ENCODE peak calls at places on chromosomes 5 and 9, in eight cellular contexts. One of them, this sample, is unnamed.

GRCh38 chr5:180126716-180127681 is 55.4 kb upstream of the RNF130 start:
- DNase-seq in endodermal cell: peak; percentile 80
- DNase-seq in adrenal gland: no peak
- DNase-seq in A549: peak; percentile 66
- DNase-seq in HCT116: no peak
- DNase-seq in upper lobe of left lung: no peak
- DNase-seq in brain microvascular endothelial cell: no peak
- DNase-seq in heart right ventricle: no peak
- DNase-seq in this sample: peak; percentile 68

GRCh38 chr9:91029621-91030361 is 228.2 kb downstream of the SYK start:
- DNase-seq in brain microvascular endothelial cell: peak; percentile 15
- DNase-seq in HCT116: no peak
- DNase-seq in A549: no peak
- DNase-seq in heart right ventricle: no peak
- DNase-seq in adrenal gland: no peak
- DNase-seq in upper lobe of left lung: no peak
- DNase-seq in endodermal cell: no peak
- DNase-seq in this sample: no peak

GRCh38 chr9:113901196-113901818 is 25.2 kb downstream of the ZNF618 start:
- DNase-seq in endodermal cell: no peak
- DNase-seq in A549: no peak
- DNase-seq in adrenal gland: peak; percentile 32
- DNase-seq in heart right ventricle: no peak
- DNase-seq in upper lobe of left lung: no peak
- DNase-seq in brain microvascular endothelial cell: no peak
- DNase-seq in HCT116: no peak
- DNase-seq in this sample: no peak

GRCh38 chr9:90142580-90142979 is 500.0 kb downstream of the DIRAS2 start:
- DNase-seq in upper lobe of left lung: peak; percentile 42
- DNase-seq in A549: no peak
- DNase-seq in brain microvascular endothelial cell: peak; percentile 51
- DNase-seq in heart right ventricle: peak; percentile 25
- DNase-seq in endodermal cell: peak; percentile 78
- DNase-seq in HCT116: peak; percentile 21
- DNase-seq in adrenal gland: no peak
- DNase-seq in this sample: no peak

GRCh38 chr5:147822686-147823491 is 8.6 kb downstream of the SPINK1 start:
- DNase-seq in A549: peak; percentile 18
- DNase-seq in HCT116: peak; percentile 60
- DNase-seq in adrenal gland: peak; percentile 43
- DNase-seq in heart right ventricle: peak; percentile 26
- DNase-seq in endodermal cell: peak; percentile 71
- DNase-seq in upper lobe of left lung: peak; percentile 61
- DNase-seq in brain microvascular endothelial cell: peak; percentile 57
- DNase-seq in this sample: no peak

GRCh38 chr9:110877376-110877775 is 160.9 kb downstream of the LPAR1 start:
- DNase-seq in heart right ventricle: no peak
- DNase-seq in upper lobe of left lung: no peak
- DNase-seq in brain microvascular endothelial cell: no peak
- DNase-seq in adrenal gland: no peak
- DNase-seq in endodermal cell: no peak
- DNase-seq in A549: no peak
- DNase-seq in HCT116: no peak
- DNase-seq in this sample: no peak

GRCh38 chr9:136828474-136829140 is 13.7 kb upstream of the AJM1 start:
- DNase-seq in endodermal cell: no peak
- DNase-seq in brain microvascular endothelial cell: no peak
- DNase-seq in adrenal gland: no peak
- DNase-seq in upper lobe of left lung: no peak
- DNase-seq in A549: no peak
- DNase-seq in HCT116: no peak
- DNase-seq in heart right ventricle: no peak
- DNase-seq in this sample: no peak

GRCh38 chr5:19496056-19496455 is 491.9 kb downstream of the CDH18 start:
- DNase-seq in endodermal cell: no peak
- DNase-seq in A549: no peak
- DNase-seq in brain microvascular endothelial cell: no peak
- DNase-seq in adrenal gland: no peak
- DNase-seq in HCT116: no peak
- DNase-seq in heart right ventricle: no peak
- DNase-seq in upper lobe of left lung: no peak
- DNase-seq in this sample: no peak

GRCh38 chr5:168356592-168356991 is 65.1 kb downstream of the WWC1 start:
- DNase-seq in heart right ventricle: no peak
- DNase-seq in A549: no peak
- DNase-seq in upper lobe of left lung: no peak
- DNase-seq in HCT116: no peak
- DNase-seq in endodermal cell: peak; percentile 44
- DNase-seq in brain microvascular endothelial cell: no peak
- DNase-seq in adrenal gland: no peak
- DNase-seq in this sample: no peak

GRCh38 chr5:160159991-160160826 is 41.0 kb upstream of the PWWP2A start:
- DNase-seq in heart right ventricle: no peak
- DNase-seq in endodermal cell: peak; percentile 91
- DNase-seq in HCT116: no peak
- DNase-seq in adrenal gland: no peak
- DNase-seq in A549: no peak
- DNase-seq in upper lobe of left lung: no peak
- DNase-seq in brain microvascular endothelial cell: no peak
- DNase-seq in this sample: no peak

GRCh38 chr9:131677445-131678180 is 62.3 kb downstream of the RAPGEF1 start:
- DNase-seq in HCT116: no peak
- DNase-seq in heart right ventricle: no peak
- DNase-seq in endodermal cell: no peak
- DNase-seq in brain microvascular endothelial cell: peak; percentile 35
- DNase-seq in adrenal gland: no peak
- DNase-seq in A549: no peak
- DNase-seq in upper lobe of left lung: no peak
- DNase-seq in this sample: no peak

GRCh38 chr9:78654324-78654723 is 357.4 kb downstream of the PSAT1 start:
- DNase-seq in HCT116: no peak
- DNase-seq in heart right ventricle: no peak
- DNase-seq in A549: no peak
- DNase-seq in brain microvascular endothelial cell: no peak
- DNase-seq in upper lobe of left lung: no peak
- DNase-seq in endodermal cell: no peak
- DNase-seq in adrenal gland: no peak
- DNase-seq in this sample: no peak

GRCh38 chr5:60584304-60584703 is 115.7 kb downstream of the DEPDC1B start:
- DNase-seq in HCT116: no peak
- DNase-seq in brain microvascular endothelial cell: no peak
- DNase-seq in heart right ventricle: no peak
- DNase-seq in upper lobe of left lung: no peak
- DNase-seq in endodermal cell: no peak
- DNase-seq in A549: no peak
- DNase-seq in adrenal gland: no peak
- DNase-seq in this sample: no peak

GRCh38 chr5:32713396-32714381 is 2.6 kb downstream of the NPR3 start:
- DNase-seq in heart right ventricle: no peak
- DNase-seq in A549: no peak
- DNase-seq in brain microvascular endothelial cell: no peak
- DNase-seq in upper lobe of left lung: peak; percentile 25
- DNase-seq in HCT116: no peak
- DNase-seq in adrenal gland: no peak
- DNase-seq in endodermal cell: peak; percentile 89
- DNase-seq in this sample: peak; percentile 79

GRCh38 chr5:39584921-39585320 is 160.1 kb upstream of the DAB2 start:
- DNase-seq in endodermal cell: no peak
- DNase-seq in heart right ventricle: no peak
- DNase-seq in A549: no peak
- DNase-seq in brain microvascular endothelial cell: peak; percentile 49
- DNase-seq in HCT116: no peak
- DNase-seq in upper lobe of left lung: no peak
- DNase-seq in adrenal gland: no peak
- DNase-seq in this sample: no peak

GRCh38 chr5:39579750-39580149 is 155.0 kb upstream of the DAB2 start:
- DNase-seq in adrenal gland: no peak
- DNase-seq in HCT116: no peak
- DNase-seq in endodermal cell: no peak
- DNase-seq in brain microvascular endothelial cell: no peak
- DNase-seq in heart right ventricle: no peak
- DNase-seq in A549: no peak
- DNase-seq in upper lobe of left lung: no peak
- DNase-seq in this sample: no peak

GRCh38 chr5:39580702-39581498 is 156.1 kb upstream of the DAB2 start:
- DNase-seq in brain microvascular endothelial cell: peak; percentile 10
- DNase-seq in endodermal cell: no peak
- DNase-seq in HCT116: no peak
- DNase-seq in adrenal gland: no peak
- DNase-seq in A549: no peak
- DNase-seq in upper lobe of left lung: no peak
- DNase-seq in heart right ventricle: no peak
- DNase-seq in this sample: no peak

GRCh38 chr5:39578887-39579497 is 154.2 kb upstream of the DAB2 start:
- DNase-seq in endodermal cell: no peak
- DNase-seq in brain microvascular endothelial cell: no peak
- DNase-seq in A549: no peak
- DNase-seq in heart right ventricle: no peak
- DNase-seq in upper lobe of left lung: no peak
- DNase-seq in adrenal gland: no peak
- DNase-seq in HCT116: peak; percentile 18
- DNase-seq in this sample: no peak
- TF ChIP-seq CTCF in endodermal cell: peak; percentile 79
- TF ChIP-seq CTCF in brain microvascular endothelial cell: no peak
- TF ChIP-seq CTCF in A549: peak; percentile 70
- TF ChIP-seq CTCF in heart right ventricle: peak; percentile 60
- TF ChIP-seq CTCF in upper lobe of left lung: peak; percentile 54
- TF ChIP-seq CTCF in adrenal gland: peak; percentile 57
- TF ChIP-seq CTCF in HCT116: peak; percentile 16
- TF ChIP-seq CTCF in this sample: peak; percentile 89

DNA sequence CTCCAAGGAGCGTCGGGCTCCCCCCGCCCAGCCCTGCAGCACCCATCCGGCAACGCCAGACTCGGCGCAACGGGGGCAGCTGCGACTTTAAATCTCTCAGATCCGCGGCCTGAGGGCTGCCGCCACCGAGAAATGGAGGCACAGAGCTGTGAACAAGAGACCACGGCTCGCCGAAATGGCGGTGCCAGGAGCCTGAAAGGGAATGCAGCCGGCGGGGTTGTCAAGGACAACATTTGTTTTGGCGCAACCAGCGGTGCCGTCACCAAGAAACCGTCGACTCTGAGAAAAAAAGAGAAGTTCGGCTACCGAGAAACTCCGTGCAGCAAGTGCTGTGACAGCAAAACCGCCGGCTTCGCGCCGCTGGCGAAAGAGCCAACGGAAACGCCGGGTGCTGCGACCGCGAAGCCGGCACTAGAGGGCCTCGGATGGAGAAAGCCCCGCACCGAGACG is 2.1 kb upstream of the ANXA2R start:
- DNase-seq in A549: peak; percentile 35
- DNase-seq in brain microvascular endothelial cell: peak; percentile 66
- DNase-seq in endodermal cell: peak; percentile 88
- DNase-seq in upper lobe of left lung: peak; percentile 79
- DNase-seq in adrenal gland: peak; percentile 81
- DNase-seq in HCT116: peak; percentile 43
- DNase-seq in heart right ventricle: peak; percentile 74
- DNase-seq in this sample: no peak
- TF ChIP-seq CTCF in A549: peak; percentile 22
- TF ChIP-seq CTCF in brain microvascular endothelial cell: peak; percentile 46
- TF ChIP-seq CTCF in endodermal cell: peak; percentile 43
- TF ChIP-seq CTCF in upper lobe of left lung: no peak
- TF ChIP-seq CTCF in adrenal gland: no peak
- TF ChIP-seq CTCF in HCT116: peak; percentile 30
- TF ChIP-seq CTCF in heart right ventricle: no peak
- TF ChIP-seq CTCF in this sample: peak; percentile 38

GRCh38 chr9:107243757-107244156 is 39.3 kb upstream of the RAD23B start:
- DNase-seq in brain microvascular endothelial cell: peak; percentile 59
- DNase-seq in A549: no peak
- DNase-seq in upper lobe of left lung: peak; percentile 29
- DNase-seq in adrenal gland: no peak
- DNase-seq in heart right ventricle: no peak
- DNase-seq in HCT116: peak; percentile 99
- DNase-seq in endodermal cell: peak; percentile 54
- DNase-seq in this sample: no peak

GRCh38 chr9:107239474-107239873 is 43.6 kb upstream of the RAD23B start:
- DNase-seq in HCT116: no peak
- DNase-seq in brain microvascular endothelial cell: no peak
- DNase-seq in endodermal cell: no peak
- DNase-seq in heart right ventricle: no peak
- DNase-seq in upper lobe of left lung: no peak
- DNase-seq in adrenal gland: no peak
- DNase-seq in A549: no peak
- DNase-seq in this sample: no peak

GRCh38 chr9:107242073-107243063 is 40.7 kb upstream of the RAD23B start:
- DNase-seq in brain microvascular endothelial cell: no peak
- DNase-seq in upper lobe of left lung: no peak
- DNase-seq in heart right ventricle: no peak
- DNase-seq in A549: no peak
- DNase-seq in HCT116: no peak
- DNase-seq in endodermal cell: no peak
- DNase-seq in adrenal gland: no peak
- DNase-seq in this sample: no peak

GRCh38 chr9:107237873-107238272 is 45.2 kb upstream of the RAD23B start:
- DNase-seq in brain microvascular endothelial cell: no peak
- DNase-seq in A549: no peak
- DNase-seq in endodermal cell: no peak
- DNase-seq in adrenal gland: no peak
- DNase-seq in upper lobe of left lung: no peak
- DNase-seq in heart right ventricle: no peak
- DNase-seq in HCT116: no peak
- DNase-seq in this sample: no peak

GRCh38 chr9:107240260-107240659 is 42.8 kb upstream of the RAD23B start:
- DNase-seq in brain microvascular endothelial cell: no peak
- DNase-seq in adrenal gland: no peak
- DNase-seq in A549: no peak
- DNase-seq in HCT116: no peak
- DNase-seq in upper lobe of left lung: no peak
- DNase-seq in endodermal cell: peak; percentile 44
- DNase-seq in heart right ventricle: no peak
- DNase-seq in this sample: no peak
- TF ChIP-seq CTCF in brain microvascular endothelial cell: no peak
- TF ChIP-seq CTCF in adrenal gland: no peak
- TF ChIP-seq CTCF in A549: no peak
- TF ChIP-seq CTCF in HCT116: no peak
- TF ChIP-seq CTCF in upper lobe of left lung: no peak
- TF ChIP-seq CTCF in endodermal cell: no peak
- TF ChIP-seq CTCF in heart right ventricle: no peak
- TF ChIP-seq CTCF in this sample: no peak

DNA sequence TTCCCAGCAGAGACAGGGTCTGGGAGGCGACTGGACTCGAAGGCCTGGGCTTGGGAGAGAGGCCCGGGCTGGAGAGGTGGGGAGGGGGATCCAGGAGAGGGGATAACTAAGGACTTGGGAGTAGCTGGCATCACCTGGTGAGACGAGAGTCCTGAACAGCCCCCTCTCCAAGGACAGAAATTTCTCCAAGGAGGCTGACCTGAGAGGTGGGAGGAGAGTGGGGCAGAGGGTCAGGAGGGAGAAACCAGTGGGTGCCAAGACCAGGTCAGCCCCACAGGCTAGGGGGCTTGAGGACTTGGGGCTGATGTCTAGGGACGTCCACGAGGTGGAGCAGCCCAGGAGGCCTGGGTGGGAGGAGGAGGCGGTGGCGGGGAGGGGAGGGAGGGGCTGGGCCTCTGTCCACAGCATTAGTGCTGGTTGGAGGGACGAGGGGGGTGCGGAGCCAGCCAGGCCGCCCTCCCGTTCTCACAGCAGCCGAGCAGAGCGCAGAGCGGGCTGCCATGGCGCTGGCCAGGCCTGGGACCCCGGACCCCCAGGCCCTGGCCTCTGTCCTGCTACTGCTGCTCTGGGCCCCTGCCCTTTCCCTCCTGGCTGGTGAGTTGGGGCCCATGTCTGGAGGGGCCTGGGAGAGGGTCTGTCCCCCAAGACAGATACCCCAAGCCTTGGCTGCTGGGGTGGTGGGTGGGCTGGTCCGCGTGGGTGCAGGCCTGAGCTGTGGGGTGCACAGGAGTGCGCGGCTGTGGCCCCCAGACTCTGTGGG is at the start of gene CRB2:
- DNase-seq in adrenal gland: no peak
- DNase-seq in upper lobe of left lung: no peak
- DNase-seq in heart right ventricle: no peak
- DNase-seq in brain microvascular endothelial cell: no peak
- DNase-seq in A549: no peak
- DNase-seq in HCT116: no peak
- DNase-seq in endodermal cell: peak; percentile 91
- DNase-seq in this sample: no peak
- TF ChIP-seq CTCF in adrenal gland: no peak
- TF ChIP-seq CTCF in upper lobe of left lung: no peak
- TF ChIP-seq CTCF in heart right ventricle: no peak
- TF ChIP-seq CTCF in brain microvascular endothelial cell: no peak
- TF ChIP-seq CTCF in A549: no peak
- TF ChIP-seq CTCF in HCT116: no peak
- TF ChIP-seq CTCF in endodermal cell: peak; percentile 65
- TF ChIP-seq CTCF in this sample: peak; percentile 60